ENCODE peak calls at places on chromosomes 4 and X, in nine cellular contexts. One of them, this sample, is unnamed.

GRCh38 chrX:84078991-84079390 is 109.0 kb downstream of the RPS6KA6 start:
- DNase-seq in epithelial cell of prostate: no peak
- DNase-seq in HT-29: no peak
- DNase-seq in lower lobe of right lung: no peak
- DNase-seq in BJ: no peak
- DNase-seq in T-helper 1 cell: no peak
- DNase-seq in fibroblast of villous mesenchyme: no peak
- DNase-seq in HTR-8/SVneo: no peak
- DNase-seq in astrocyte of the hippocampus: peak
- DNase-seq in this sample: no peak

GRCh38 chr4:87185471-87185870 is 34.9 kb downstream of the KLHL8 start:
- DNase-seq in HT-29: no peak
- DNase-seq in lower lobe of right lung: no peak
- DNase-seq in fibroblast of villous mesenchyme: no peak
- DNase-seq in HTR-8/SVneo: no peak
- DNase-seq in epithelial cell of prostate: no peak
- DNase-seq in BJ: no peak
- DNase-seq in astrocyte of the hippocampus: no peak
- DNase-seq in T-helper 1 cell: no peak
- DNase-seq in this sample: no peak

GRCh38 chrX:153922932-153923857 is 2.9 kb downstream of the ARHGAP4 start:
- DNase-seq in HT-29: peak
- DNase-seq in BJ: no peak
- DNase-seq in HTR-8/SVneo: peak
- DNase-seq in fibroblast of villous mesenchyme: peak
- DNase-seq in lower lobe of right lung: peak
- DNase-seq in astrocyte of the hippocampus: peak
- DNase-seq in epithelial cell of prostate: no peak
- DNase-seq in T-helper 1 cell: no peak
- DNase-seq in this sample: peak

GRCh38 chrX:45788941-45789348 is 588.3 kb upstream of the DIPK2B start:
- DNase-seq in T-helper 1 cell: no peak
- DNase-seq in astrocyte of the hippocampus: no peak
- DNase-seq in fibroblast of villous mesenchyme: no peak
- DNase-seq in HT-29: peak
- DNase-seq in lower lobe of right lung: peak
- DNase-seq in epithelial cell of prostate: no peak
- DNase-seq in BJ: no peak
- DNase-seq in HTR-8/SVneo: no peak
- DNase-seq in this sample: peak

GRCh38 chr4:74474345-74475099 is 29.6 kb downstream of the AREG start:
- DNase-seq in astrocyte of the hippocampus: no peak
- DNase-seq in lower lobe of right lung: no peak
- DNase-seq in epithelial cell of prostate: no peak
- DNase-seq in BJ: no peak
- DNase-seq in HTR-8/SVneo: no peak
- DNase-seq in fibroblast of villous mesenchyme: peak
- DNase-seq in T-helper 1 cell: no peak
- DNase-seq in HT-29: peak
- DNase-seq in this sample: no peak

GRCh38 chr4:158236304-158237030 is 26.2 kb downstream of the TMEM144 start:
- DNase-seq in BJ: no peak
- DNase-seq in fibroblast of villous mesenchyme: no peak
- DNase-seq in epithelial cell of prostate: no peak
- DNase-seq in astrocyte of the hippocampus: peak
- DNase-seq in HT-29: no peak
- DNase-seq in lower lobe of right lung: no peak
- DNase-seq in HTR-8/SVneo: no peak
- DNase-seq in T-helper 1 cell: no peak
- DNase-seq in this sample: no peak

GRCh38 chr4:104494161-104494560 is 533 bp downstream of the CXXC4 start:
- DNase-seq in HTR-8/SVneo: no peak
- DNase-seq in epithelial cell of prostate: no peak
- DNase-seq in HT-29: peak
- DNase-seq in T-helper 1 cell: no peak
- DNase-seq in lower lobe of right lung: no peak
- DNase-seq in fibroblast of villous mesenchyme: no peak
- DNase-seq in BJ: no peak
- DNase-seq in astrocyte of the hippocampus: no peak
- DNase-seq in this sample: no peak

GRCh38 chr4:156312261-156312847 is 358.7 kb upstream of the CTSO start:
- DNase-seq in lower lobe of right lung: no peak
- DNase-seq in epithelial cell of prostate: no peak
- DNase-seq in BJ: no peak
- DNase-seq in T-helper 1 cell: no peak
- DNase-seq in fibroblast of villous mesenchyme: peak
- DNase-seq in astrocyte of the hippocampus: peak
- DNase-seq in HT-29: no peak
- DNase-seq in HTR-8/SVneo: no peak
- DNase-seq in this sample: no peak

GRCh38 chrX:132001127-132001526 is 22.0 kb upstream of the STK26 start:
- DNase-seq in HT-29: peak
- DNase-seq in lower lobe of right lung: no peak
- DNase-seq in fibroblast of villous mesenchyme: no peak
- DNase-seq in astrocyte of the hippocampus: no peak
- DNase-seq in epithelial cell of prostate: peak
- DNase-seq in T-helper 1 cell: no peak
- DNase-seq in BJ: no peak
- DNase-seq in HTR-8/SVneo: no peak
- DNase-seq in this sample: no peak

GRCh38 chr4:5206391-5206790 is 155.1 kb downstream of the STK32B start:
- DNase-seq in epithelial cell of prostate: no peak
- DNase-seq in T-helper 1 cell: no peak
- DNase-seq in lower lobe of right lung: no peak
- DNase-seq in BJ: peak
- DNase-seq in HTR-8/SVneo: peak
- DNase-seq in fibroblast of villous mesenchyme: peak
- DNase-seq in HT-29: no peak
- DNase-seq in astrocyte of the hippocampus: peak
- DNase-seq in this sample: peak

GRCh38 chrX:132023117-132023895 is at the start of gene STK26:
- DNase-seq in astrocyte of the hippocampus: peak
- DNase-seq in lower lobe of right lung: peak
- DNase-seq in fibroblast of villous mesenchyme: peak
- DNase-seq in HT-29: peak
- DNase-seq in T-helper 1 cell: peak
- DNase-seq in BJ: no peak
- DNase-seq in epithelial cell of prostate: no peak
- DNase-seq in HTR-8/SVneo: peak
- DNase-seq in this sample: peak

GRCh38 chrX:51837926-51838325 is 55.5 kb upstream of the MAGED1 start:
- DNase-seq in astrocyte of the hippocampus: peak
- DNase-seq in epithelial cell of prostate: no peak
- DNase-seq in HTR-8/SVneo: no peak
- DNase-seq in T-helper 1 cell: no peak
- DNase-seq in lower lobe of right lung: no peak
- DNase-seq in fibroblast of villous mesenchyme: peak
- DNase-seq in BJ: peak
- DNase-seq in HT-29: peak
- DNase-seq in this sample: peak

GRCh38 chr4:81839347-81840042 is 367.8 kb upstream of the RASGEF1B start:
- DNase-seq in astrocyte of the hippocampus: no peak
- DNase-seq in HT-29: no peak
- DNase-seq in fibroblast of villous mesenchyme: no peak
- DNase-seq in epithelial cell of prostate: no peak
- DNase-seq in BJ: no peak
- DNase-seq in lower lobe of right lung: no peak
- DNase-seq in T-helper 1 cell: no peak
- DNase-seq in HTR-8/SVneo: no peak
- DNase-seq in this sample: no peak

GRCh38 chr4:78031457-78031856 is 25.7 kb upstream of the FRAS1 start:
- DNase-seq in fibroblast of villous mesenchyme: no peak
- DNase-seq in T-helper 1 cell: no peak
- DNase-seq in astrocyte of the hippocampus: no peak
- DNase-seq in HT-29: no peak
- DNase-seq in BJ: no peak
- DNase-seq in lower lobe of right lung: no peak
- DNase-seq in HTR-8/SVneo: no peak
- DNase-seq in epithelial cell of prostate: no peak
- DNase-seq in this sample: no peak

GRCh38 chrX:127577884-127578283 is 474.3 kb downstream of the ACTRT1 start:
- DNase-seq in fibroblast of villous mesenchyme: no peak
- DNase-seq in lower lobe of right lung: no peak
- DNase-seq in astrocyte of the hippocampus: no peak
- DNase-seq in BJ: no peak
- DNase-seq in HT-29: no peak
- DNase-seq in T-helper 1 cell: no peak
- DNase-seq in epithelial cell of prostate: no peak
- DNase-seq in HTR-8/SVneo: no peak
- DNase-seq in this sample: no peak

GRCh38 chrX:22699591-22700091 is 300.1 kb upstream of the DDX53 start:
- DNase-seq in HTR-8/SVneo: peak
- DNase-seq in lower lobe of right lung: no peak
- DNase-seq in T-helper 1 cell: no peak
- DNase-seq in HT-29: no peak
- DNase-seq in epithelial cell of prostate: no peak
- DNase-seq in astrocyte of the hippocampus: peak
- DNase-seq in BJ: no peak
- DNase-seq in fibroblast of villous mesenchyme: no peak
- DNase-seq in this sample: no peak

GRCh38 chr4:145935253-145936141 is 3.1 kb downstream of the ZNF827 start:
- DNase-seq in lower lobe of right lung: peak
- DNase-seq in HTR-8/SVneo: peak
- DNase-seq in HT-29: no peak
- DNase-seq in BJ: no peak
- DNase-seq in epithelial cell of prostate: no peak
- DNase-seq in astrocyte of the hippocampus: peak
- DNase-seq in T-helper 1 cell: no peak
- DNase-seq in fibroblast of villous mesenchyme: peak
- DNase-seq in this sample: peak

GRCh38 chrX:104329731-104330130 is 75.0 kb upstream of the ESX1 start:
- DNase-seq in astrocyte of the hippocampus: no peak
- DNase-seq in fibroblast of villous mesenchyme: peak
- DNase-seq in HT-29: no peak
- DNase-seq in lower lobe of right lung: no peak
- DNase-seq in T-helper 1 cell: no peak
- DNase-seq in epithelial cell of prostate: no peak
- DNase-seq in HTR-8/SVneo: no peak
- DNase-seq in BJ: no peak
- DNase-seq in this sample: no peak

GRCh38 chr4:6555519-6555918 is 19.5 kb upstream of the MAN2B2 start:
- DNase-seq in fibroblast of villous mesenchyme: no peak
- DNase-seq in lower lobe of right lung: no peak
- DNase-seq in astrocyte of the hippocampus: no peak
- DNase-seq in BJ: no peak
- DNase-seq in epithelial cell of prostate: no peak
- DNase-seq in HTR-8/SVneo: no peak
- DNase-seq in T-helper 1 cell: no peak
- DNase-seq in HT-29: no peak
- DNase-seq in this sample: peak

GRCh38 chr4:109315341-109315740 is 12.9 kb upstream of the COL25A1 start:
- DNase-seq in HT-29: no peak
- DNase-seq in BJ: no peak
- DNase-seq in lower lobe of right lung: no peak
- DNase-seq in T-helper 1 cell: no peak
- DNase-seq in astrocyte of the hippocampus: no peak
- DNase-seq in epithelial cell of prostate: no peak
- DNase-seq in HTR-8/SVneo: no peak
- DNase-seq in fibroblast of villous mesenchyme: no peak
- DNase-seq in this sample: no peak

GRCh38 chr4:118389731-118390520 is 37.1 kb upstream of the PRSS12 start:
- DNase-seq in epithelial cell of prostate: no peak
- DNase-seq in BJ: peak
- DNase-seq in HTR-8/SVneo: no peak
- DNase-seq in fibroblast of villous mesenchyme: no peak
- DNase-seq in lower lobe of right lung: no peak
- DNase-seq in HT-29: no peak
- DNase-seq in astrocyte of the hippocampus: no peak
- DNase-seq in T-helper 1 cell: no peak
- DNase-seq in this sample: no peak

GRCh38 chr4:11505225-11505971 is 76.7 kb upstream of the HS3ST1 start:
- DNase-seq in HT-29: peak
- DNase-seq in astrocyte of the hippocampus: peak
- DNase-seq in fibroblast of villous mesenchyme: peak
- DNase-seq in epithelial cell of prostate: peak
- DNase-seq in lower lobe of right lung: no peak
- DNase-seq in HTR-8/SVneo: no peak
- DNase-seq in T-helper 1 cell: no peak
- DNase-seq in BJ: no peak
- DNase-seq in this sample: no peak

GRCh38 chr4:99467908-99468307 is 32.8 kb upstream of the ADH7 start:
- DNase-seq in fibroblast of villous mesenchyme: no peak
- DNase-seq in HTR-8/SVneo: no peak
- DNase-seq in astrocyte of the hippocampus: no peak
- DNase-seq in lower lobe of right lung: no peak
- DNase-seq in epithelial cell of prostate: no peak
- DNase-seq in BJ: no peak
- DNase-seq in T-helper 1 cell: no peak
- DNase-seq in HT-29: no peak
- DNase-seq in this sample: no peak

GRCh38 chr4:53346920-53347852 is 18.7 kb downstream of the SCFD2 start:
- DNase-seq in astrocyte of the hippocampus: peak
- DNase-seq in epithelial cell of prostate: peak
- DNase-seq in fibroblast of villous mesenchyme: no peak
- DNase-seq in HT-29: no peak
- DNase-seq in T-helper 1 cell: no peak
- DNase-seq in HTR-8/SVneo: peak
- DNase-seq in BJ: peak
- DNase-seq in lower lobe of right lung: no peak
- DNase-seq in this sample: no peak